ENCODE peak calls at places on chromosomes 7 and 10, in five cellular contexts. R, J, G, O and U are unnamed samples.

GRCh38 chr7:94975316-94975715 is 67.9 kb downstream of the PPP1R9A start:
- DNase-seq in O (no peak), R (no peak), G (no peak), J (no peak), U (no peak)

GRCh38 chr7:126483972-126484371 is 768.8 kb downstream of the GRM8 start:
- DNase-seq in J (no peak), G (no peak), O (no peak), R (no peak), U (no peak)

GRCh38 chr10:58064714-58065528 is 202.8 kb downstream of the IPMK start:
- DNase-seq in R (no peak), O (peak; percentile 51), J (peak; percentile 19), G (no peak), U (peak; percentile 47)

GRCh38 chr7:83429493-83429892 is 219.4 kb downstream of the SEMA3E start:
- DNase-seq in R (no peak), O (no peak), G (no peak), J (no peak), U (no peak)

GRCh38 chr10:46228076-46229071 is 58.4 kb upstream of the ANTXRL start:
- DNase-seq in G (peak; percentile 83), R (peak; percentile 72), J (peak; percentile 44), O (peak; percentile 88), U (peak; percentile 70)

GRCh38 chr7:28921822-28922221 is 36.3 kb downstream of the TRIL start:
- DNase-seq in O (peak; percentile 81), J (peak; percentile 67), R (peak; percentile 40), G (no peak), U (no peak)

GRCh38 chr10:102402512-102402896 is 7.0 kb downstream of the NFKB2 start:
- DNase-seq in R (no peak), J (no peak), G (no peak), O (no peak), U (no peak)

GRCh38 chr10:49508249-49508648 is 30.7 kb downstream of the ERCC6 start:
- DNase-seq in J (no peak), R (no peak), G (no peak), O (no peak), U (no peak)

GRCh38 chr10:30531751-30532530 is 97.6 kb downstream of the LYZL2 start:
- DNase-seq in J (no peak), G (no peak), O (no peak), R (no peak), U (no peak)

GRCh38 chr7:140643416-140643815 is 2.8 kb upstream of the DENND2A start:
- DNase-seq in R (no peak), G (no peak), J (no peak), O (no peak), U (no peak)

GRCh38 chr10:71473671-71474599 is 77.2 kb downstream of the CDH23 start:
- DNase-seq in O (no peak), R (no peak), G (no peak), J (no peak), U (peak; percentile 60)

GRCh38 chr7:51234609-51235308 is 81.8 kb downstream of the COBL start:
- DNase-seq in R (no peak), J (no peak), G (no peak), O (no peak), U (no peak)

GRCh38 chr10:73653195-73653594 is 2.6 kb downstream of the SYNPO2L start:
- DNase-seq in R (no peak), O (no peak), G (no peak), J (no peak), U (no peak)

GRCh38 chr7:88377421-88377820 is 70.7 kb upstream of the STEAP4 start:
- DNase-seq in O (peak; percentile 28), G (no peak), R (no peak), J (peak; percentile 68), U (no peak)

GRCh38 chr7:36916619-36917018 is 192.3 kb upstream of the AOAH start:
- DNase-seq in G (no peak), O (no peak), R (no peak), J (no peak), U (no peak)

GRCh38 chr7:129295015-129295423 is 70.2 kb downstream of the AHCYL2 start:
- DNase-seq in O (no peak), J (no peak), G (no peak), R (no peak), U (no peak)

GRCh38 chr7:711093-711966 is 15.2 kb upstream of the DNAAF5 start:
- DNase-seq in J (no peak), R (no peak), O (no peak), G (no peak), U (no peak)

GRCh38 chr10:11089272-11089671 is 71.6 kb downstream of the CELF2 start:
- DNase-seq in J (no peak), O (no peak), G (no peak), R (no peak), U (no peak)

GRCh38 chr10:100828744-100829102 is 83.3 kb downstream of the PAX2 start:
- DNase-seq in G (no peak), R (no peak), J (no peak), O (peak; percentile 40), U (no peak)

GRCh38 chr10:119620241-119620753 is 23.5 kb upstream of the TIAL1 start:
- DNase-seq in G (no peak), O (no peak), R (no peak), J (no peak), U (no peak)

GRCh38 chr10:88954458-88955083 is 2.0 kb upstream of the ACTA2 start:
- DNase-seq in R (no peak), O (no peak), J (no peak), G (no peak), U (no peak)

GRCh38 chr10:33723181-33723580 is 388.7 kb upstream of the NRP1 start:
- DNase-seq in R (no peak), G (no peak), J (no peak), O (no peak), U (no peak)

GRCh38 chr7:101020444-101020843 is 563 bp downstream of the MUC17 start:
- DNase-seq in O (no peak), G (no peak), R (no peak), J (no peak), U (no peak)

GRCh38 chr10:35636942-35637341 is 5.2 kb downstream of the FZD8 start:
- DNase-seq in R (no peak), J (no peak), O (no peak), G (no peak), U (no peak)

GRCh38 chr7:35494407-35494806 is 200.5 kb downstream of the HERPUD2 start:
- DNase-seq in G (no peak), R (no peak), J (no peak), O (no peak), U (no peak)

GRCh38 chr10:100347568-100348195 is 649 bp downstream of the SCD start:
- DNase-seq in O (peak; percentile 33), G (no peak), R (no peak), J (no peak), U (no peak)

GRCh38 chr10:92011560-92012214 is 88.1 kb downstream of the BTAF1 start:
- DNase-seq in O (no peak), J (peak; percentile 69), R (no peak), G (no peak), U (no peak)

GRCh38 chr10:92010026-92010713 is 86.6 kb downstream of the BTAF1 start:
- DNase-seq in O (no peak), R (no peak), J (no peak), G (no peak), U (no peak)

GRCh38 chr10:92009445-92009844 is 85.9 kb downstream of the BTAF1 start:
- DNase-seq in J (no peak), G (no peak), O (no peak), R (no peak), U (no peak)

GRCh38 chr10:92014620-92015019 is 91.0 kb downstream of the BTAF1 start:
- DNase-seq in J (no peak), G (no peak), R (no peak), O (no peak), U (no peak)
- H3K36me3 ChIP-seq in J (peaks cover 26% of the 10 kb centered on the region), G (peaks cover 77% of the 10 kb centered on the region), R (no peaks in the 10 kb centered on the region), O (peaks cover 70% of the 10 kb centered on the region), U (peaks cover 18% of the 10 kb centered on the region)

GRCh38 chr7:158060216-158060615 is 527.4 kb downstream of the PTPRN2 start:
- DNase-seq in J (no peak), G (no peak), R (no peak), O (no peak), U (no peak)

GRCh38 chr7:158063850-158064610 is 523.6 kb downstream of the PTPRN2 start:
- DNase-seq in G (no peak), O (no peak), J (no peak), R (no peak), U (no peak)

GRCh38 chr7:158062661-158063060 is 525.0 kb downstream of the PTPRN2 start:
- DNase-seq in R (no peak), G (no peak), J (no peak), O (no peak), U (no peak)

GRCh38 chr7:158061884-158062656 is 525.6 kb downstream of the PTPRN2 start:
- DNase-seq in R (no peak), J (no peak), O (no peak), G (no peak), U (no peak)

DNA sequence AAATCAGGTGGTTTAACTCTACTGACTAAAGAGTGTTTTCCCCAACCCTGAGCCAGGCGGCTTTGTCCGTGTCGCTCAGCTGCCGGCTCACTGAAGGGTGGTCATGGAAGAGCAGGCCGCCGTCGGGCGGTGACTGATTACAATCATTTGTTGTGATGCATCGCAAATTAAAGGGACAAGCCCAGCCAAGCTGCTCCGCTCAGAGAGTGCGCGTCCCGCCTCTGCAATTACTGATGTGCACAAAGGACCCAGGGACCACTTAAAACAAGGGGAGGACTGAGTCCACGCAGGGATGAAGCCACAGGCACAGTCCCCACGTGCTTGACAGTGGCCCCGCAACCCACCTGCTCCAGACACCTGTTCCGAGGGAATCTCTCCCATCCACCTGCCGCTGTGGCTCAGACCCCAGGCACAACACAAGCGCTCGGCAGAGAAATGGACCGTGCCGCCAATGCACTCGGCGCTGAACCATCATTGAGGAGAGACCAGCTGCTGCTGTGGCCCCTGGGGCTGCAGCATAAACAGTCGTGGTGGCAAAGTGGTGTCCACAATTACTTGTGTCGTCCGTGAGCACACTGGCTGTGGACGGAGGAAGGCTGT is 526.5 kb downstream of the PTPRN2 start:
- DNase-seq in R (no peak), G (no peak), O (no peak), J (no peak), U (no peak)
- H3K4me3 ChIP-seq in R (no peak overlapping the region), G (no peak overlapping the region), O (no peak overlapping the region), J (no peak overlapping the region), U (no peak overlapping the region)

DNA sequence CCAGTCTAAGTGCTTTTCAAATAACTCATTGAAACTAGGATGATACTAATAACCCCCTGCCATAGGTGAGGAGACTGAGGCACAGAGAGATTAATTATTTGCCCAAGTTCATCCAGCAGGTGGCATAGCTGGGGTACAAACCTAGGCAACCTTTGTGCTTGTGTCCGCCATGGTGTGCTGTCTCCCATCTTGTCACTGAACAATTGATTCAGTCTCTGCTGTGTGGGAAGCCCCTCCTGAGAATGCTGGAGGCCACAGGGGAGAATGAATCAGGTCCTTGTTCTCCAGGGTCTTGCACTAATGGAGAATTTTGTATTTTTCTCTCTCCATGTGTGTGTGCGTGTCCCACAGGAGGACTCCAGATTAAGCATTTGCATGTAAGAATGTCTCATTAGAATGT is 15.8 kb upstream of the TMEM236 start:
- DNase-seq in O (no peak), R (no peak), G (no peak), J (no peak), U (no peak)
- TF ChIP-seq CTCF in O (no peak), R (no peak), G (no peak), J (peak; percentile 19), U (no peak)

DNA sequence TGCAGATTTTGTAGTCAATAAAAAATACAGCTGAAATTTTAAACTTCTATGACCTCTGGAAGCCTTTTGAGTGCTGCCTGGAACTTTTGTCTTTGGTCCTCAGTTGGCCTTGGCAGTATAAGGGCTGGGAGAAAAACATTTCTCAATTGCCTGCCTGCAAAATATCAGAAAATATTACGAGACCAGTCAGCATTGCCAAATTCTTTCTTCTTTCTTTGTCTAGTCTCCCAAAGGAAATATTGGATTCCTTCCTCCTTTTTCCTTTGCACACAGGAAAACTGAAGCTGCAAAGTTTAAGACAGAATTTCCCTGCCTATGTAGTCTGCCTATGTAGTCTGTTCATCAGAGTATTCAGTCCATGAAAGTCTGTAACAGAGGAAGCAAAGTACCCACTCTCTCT is 95.9 kb downstream of the CHRM2 start:
- DNase-seq in O (no peak), G (no peak), J (no peak), R (no peak), U (no peak)
- H3K36me3 ChIP-seq in O (no peaks in the 10 kb centered on the region), G (no peaks in the 10 kb centered on the region), J (no peaks in the 10 kb centered on the region), R (no peaks in the 10 kb centered on the region), U (no peaks in the 10 kb centered on the region)